ENCODE peak calls at places on chromosomes 13 and 19, in eight cellular contexts. R, U, V, L, A, M, O and T are unnamed samples.

GRCh38 chr19:48670699-48671455 is 1.9 kb downstream of the NTN5 start:
- DNase-seq in R (no peak), U (no peak), V (no peak), L (no peak), A (no peak), M (no peak), O (no peak), T (no peak)

GRCh38 chr19:42115705-42116104 is 16.5 kb downstream of the POU2F2 start:
- DNase-seq in R (no peak), U (no peak), V (no peak), L (no peak), A (no peak), M (no peak), O (no peak), T (no peak)

GRCh38 chr19:2315121-2315817 is 7.3 kb upstream of the LINGO3 start:
- DNase-seq in R (no peak), U (no peak), V (no peak), L (no peak), A (no peak), M (no peak), O (no peak), T (no peak)

GRCh38 chr19:53594811-53595509 is 36.8 kb upstream of the DPRX start:
- DNase-seq in R (no peak), U (no peak), V (no peak), L (no peak), A (no peak), M (no peak), O (no peak), T (no peak)

GRCh38 chr13:105670179-105671015 is 865.1 kb downstream of the EFNB2 start:
- DNase-seq in R (no peak), U (no peak), V (no peak), L (no peak), A (no peak), M (no peak), O (no peak), T (no peak)

GRCh38 chr13:113547248-113547971 is 37.1 kb upstream of the TFDP1 start:
- DNase-seq in R (no peak), U (no peak), V (peak; percentile 73), L (peak; percentile 47), A (no peak), M (no peak), O (no peak), T (no peak)

GRCh38 chr19:18526316-18526715 is 4.4 kb upstream of the ELL start:
- DNase-seq in R (no peak), U (no peak), V (no peak), L (no peak), A (no peak), M (no peak), O (no peak), T (no peak)

GRCh38 chr19:6464070-6464873 is at the start of gene CRB3:
- DNase-seq in R (peak; percentile 34), U (no peak), V (no peak), L (no peak), A (no peak), M (no peak), O (no peak), T (no peak)

GRCh38 chr19:8924283-8924682 is 85.9 kb downstream of the MUC16 start:
- DNase-seq in R (no peak), U (no peak), V (no peak), L (no peak), A (no peak), M (no peak), O (no peak), T (no peak)

GRCh38 chr13:32309812-32310706 is 5.1 kb downstream of the ZAR1L start:
- DNase-seq in R (peak; percentile 23), U (peak; percentile 47), V (peak; percentile 72), L (peak; percentile 67), A (no peak), M (no peak), O (peak; percentile 38), T (no peak)

GRCh38 chr13:21075303-21076264 is 14.2 kb upstream of the LATS2 start:
- DNase-seq in R (peak; percentile 50), U (no peak), V (peak; percentile 65), L (no peak), A (peak; percentile 62), M (no peak), O (no peak), T (no peak)